ENCODE peak calls at places on chromosome 10, in five cellular contexts. Y, X, G, F and P are unnamed samples.

GRCh38 chr10:110901954-110902819 is 16.8 kb downstream of the BBIP1 start:
- DNase-seq in Y (peak), X (no peak), F (no peak), G (peak), P (no peak)

GRCh38 chr10:130021373-130021950 is 57.4 kb upstream of the EBF3 start:
- DNase-seq in Y (peak), F (no peak), X (no peak), G (peak), P (no peak)

GRCh38 chr10:95319239-95319638 is 28.4 kb upstream of the PDLIM1 start:
- DNase-seq in F (no peak), G (peak), X (no peak), Y (no peak), P (no peak)

GRCh38 chr10:73744690-73744994 is 470 bp downstream of the SEC24C start:
- DNase-seq in G (peak), Y (peak), X (no peak), F (peak), P (peak)

GRCh38 chr10:117411440-117412428 is 36.5 kb upstream of the PDZD8 start:
- DNase-seq in Y (no peak), G (no peak), F (no peak), X (no peak), P (no peak)

GRCh38 chr10:101143354-101143648 is 12.2 kb downstream of the TLX1 start:
- DNase-seq in F (no peak), Y (no peak), X (no peak), G (no peak), P (no peak)

GRCh38 chr10:110508806-110509544 is 11.3 kb downstream of the DUSP5 start:
- DNase-seq in F (no peak), X (no peak), G (no peak), Y (no peak), P (no peak)

GRCh38 chr10:79129361-79129997 is 60.7 kb downstream of the ZMIZ1 start:
- DNase-seq in F (peak), X (peak), Y (no peak), G (peak), P (peak)

GRCh38 chr10:43305881-43306280 is 39.0 kb upstream of the RASGEF1A start:
- DNase-seq in Y (no peak), F (no peak), G (no peak), X (no peak), P (no peak)

GRCh38 chr10:4684434-4684833 is 141.6 kb upstream of the AKR1E2 start:
- DNase-seq in F (no peak), G (peak), X (no peak), Y (no peak), P (no peak)

GRCh38 chr10:21978191-21978862 is 25.2 kb downstream of the DNAJC1 start:
- DNase-seq in F (no peak), X (no peak), Y (peak), G (peak), P (no peak)

GRCh38 chr10:120132811-120133210 is 240.3 kb downstream of the SEC23IP start:
- DNase-seq in F (no peak), X (no peak), G (no peak), Y (no peak), P (no peak)

GRCh38 chr10:117933036-117933435 is 113.7 kb downstream of the RAB11FIP2 start:
- DNase-seq in F (no peak), X (no peak), Y (no peak), G (peak), P (no peak)

GRCh38 chr10:128096486-128097199 is 29.6 kb downstream of the MKI67 start:
- DNase-seq in Y (no peak), F (no peak), G (no peak), X (no peak), P (no peak)

GRCh38 chr10:6423004-6423403 is 157.1 kb downstream of the PRKCQ start:
- DNase-seq in Y (no peak), F (no peak), G (peak), X (no peak), P (no peak)

GRCh38 chr10:680146-680545 is 9.3 kb downstream of the DIP2C start:
- DNase-seq in Y (no peak), F (no peak), G (no peak), X (no peak), P (no peak)

GRCh38 chr10:92572362-92573090 is 1.4 kb downstream of the IDE start:
- DNase-seq in G (no peak), Y (no peak), F (no peak), X (no peak), P (no peak)

GRCh38 chr10:86178401-86179142 is 188.0 kb downstream of the GRID1 start:
- DNase-seq in Y (no peak), F (no peak), X (peak), G (no peak), P (peak)
- TF ChIP-seq CTCF in Y (peak), F (peak), X (no peak), G (peak), P (peak)

DNA sequence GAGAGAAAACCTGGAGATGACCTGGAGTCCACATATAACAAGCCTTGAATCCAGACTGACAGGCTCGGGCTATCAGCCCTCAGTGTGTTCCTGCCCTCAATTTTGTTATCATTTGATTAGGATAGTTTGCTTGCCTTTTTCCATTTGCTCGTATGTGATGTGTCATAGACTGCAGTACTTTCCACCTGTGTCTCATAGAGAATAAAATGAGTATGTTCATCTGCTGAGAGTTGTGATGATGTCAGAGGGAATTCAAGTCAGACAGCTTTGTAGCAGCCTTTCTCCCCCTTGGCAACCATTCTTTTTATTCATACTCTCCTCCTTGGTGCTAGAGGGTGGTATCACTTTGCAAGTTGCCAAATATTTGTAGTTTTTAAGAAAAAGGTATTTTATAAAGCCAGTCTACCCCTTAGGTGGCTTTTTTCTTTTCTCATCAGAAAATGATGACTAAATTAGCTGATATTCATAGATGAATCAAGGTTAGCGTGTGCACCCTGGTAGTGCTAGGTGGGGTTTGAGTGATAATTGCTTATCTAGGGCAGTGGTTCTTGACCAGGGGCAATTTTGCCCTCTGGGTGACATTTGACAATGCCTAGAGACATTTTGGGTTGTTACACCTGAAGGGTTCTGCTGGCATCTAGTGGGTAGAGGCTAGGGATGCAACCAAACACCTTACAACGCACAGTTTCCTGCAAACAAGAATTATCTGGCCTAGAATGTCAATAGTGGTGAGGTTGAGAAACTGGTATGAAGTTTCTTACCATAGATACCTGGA is 5.4 kb downstream of the SGPL1 start:
- DNase-seq in F (no peak), Y (no peak), X (no peak), G (peak), P (no peak)
- TF ChIP-seq CTCF in F (no peak), Y (no peak), X (no peak), G (no peak), P (no peak)

GRCh38 chr10:59290448-59290847 is 71.9 kb downstream of the FAM13C start:
- DNase-seq in G (no peak), F (no peak), Y (no peak), X (no peak), P (no peak)
- TF ChIP-seq CTCF in G (no peak), F (no peak), Y (no peak), X (no peak), P (no peak)

GRCh38 chr10:11902646-11903045 is 79.5 kb downstream of the PROSER2 start:
- DNase-seq in Y (no peak), G (no peak), F (no peak), X (no peak), P (no peak)
- TF ChIP-seq CTCF in Y (no peak), G (no peak), F (no peak), X (no peak), P (no peak)

DNA sequence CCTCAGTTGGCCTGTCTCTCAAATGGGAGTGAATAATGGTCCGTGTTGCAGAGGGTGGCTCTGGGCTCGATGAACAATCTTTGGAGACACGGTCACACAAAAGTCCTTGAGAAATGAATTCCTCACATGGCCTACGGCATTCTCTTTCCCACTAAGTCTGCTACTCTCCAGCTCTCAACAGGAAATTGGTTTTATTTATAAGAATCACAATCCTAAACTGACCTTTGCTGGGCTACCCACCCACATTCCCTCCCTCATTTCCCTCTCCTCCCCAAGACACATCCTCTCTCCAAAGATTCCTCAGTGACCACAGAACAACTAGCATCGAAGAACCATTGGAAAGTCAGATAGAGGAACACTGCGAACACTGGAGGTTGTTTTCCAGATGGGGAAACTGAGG is 4.7 kb downstream of the AFAP1L2 start:
- DNase-seq in X (no peak), G (no peak), F (no peak), Y (no peak), P (no peak)
- TF ChIP-seq CTCF in X (no peak), G (no peak), F (no peak), Y (no peak), P (no peak)